ENCODE peak calls at places on chromosomes 3 and 15, in six cellular contexts. B is neuronal stem cell, J is mesenchymal stem cell, D is IMR-90, V is H1, W is trophoblast cell. A is an unnamed sample.

GRCh38 chr15:28005004-28005527 is 94.0 kb downstream of the OCA2 start:
- DNase-seq in V (no peak), W (no peak), J (no peak), B (no peak), D (no peak), A (no peak)

GRCh38 chr3:189278211-189278610 is 106.4 kb downstream of the TPRG1 start:
- DNase-seq in D (no peak), B (no peak), W (no peak), J (no peak), V (no peak), A (no peak)

GRCh38 chr3:129343643-129344360 is 65.1 kb downstream of the HMCES start:
- DNase-seq in V (peak), W (peak), J (peak), B (peak), D (no peak), A (peak)

GRCh38 chr3:168467085-168467714 is 371.5 kb upstream of the GOLIM4 start:
- DNase-seq in B (peak), W (peak), J (peak), D (peak), V (no peak), A (peak)

GRCh38 chr3:21330293-21330692 is 420.7 kb downstream of the ZNF385D start:
- DNase-seq in V (no peak), B (no peak), J (no peak), D (no peak), W (peak), A (no peak)

GRCh38 chr15:63492541-63493077 is 11.8 kb upstream of the USP3 start:
- DNase-seq in D (peak), W (no peak), V (no peak), B (no peak), J (peak), A (no peak)

GRCh38 chr15:78069630-78070029 is 7.9 kb downstream of the TBC1D2B start:
- DNase-seq in V (no peak), J (peak), B (no peak), W (peak), D (no peak), A (no peak)

GRCh38 chr15:78364233-78364632 is 24.1 kb downstream of the CRABP1 start:
- DNase-seq in J (no peak), B (no peak), D (no peak), W (no peak), V (no peak), A (no peak)

GRCh38 chr15:67107014-67107812 is 41.8 kb downstream of the SMAD3 start:
- DNase-seq in V (no peak), J (peak), W (peak), D (peak), B (no peak), A (no peak)

GRCh38 chr3:151460774-151461450 is at the start of gene IGSF10:
- DNase-seq in B (peak), D (no peak), V (peak), J (no peak), W (no peak), A (no peak)

GRCh38 chr3:145678401-145678800 is 482.6 kb downstream of the PLOD2 start:
- DNase-seq in D (no peak), B (no peak), W (no peak), J (peak), V (no peak), A (peak)

GRCh38 chr3:32140943-32141342 is 34.5 kb downstream of the GPD1L start:
- DNase-seq in J (no peak), B (no peak), W (no peak), V (no peak), D (peak), A (no peak)

GRCh38 chr15:39461536-39462140 is 119.2 kb upstream of the THBS1 start:
- DNase-seq in D (no peak), W (no peak), B (no peak), V (no peak), J (peak), A (no peak)

GRCh38 chr3:51622402-51622801 is 48.6 kb upstream of the TEX264 start:
- DNase-seq in D (peak), B (no peak), V (no peak), J (peak), W (no peak), A (no peak)

GRCh38 chr3:27354161-27354560 is 15.0 kb downstream of the NEK10 start:
- DNase-seq in V (no peak), W (no peak), J (peak), D (no peak), B (no peak), A (no peak)

GRCh38 chr3:140128217-140129137 is 193.5 kb downstream of the CLSTN2 start:
- DNase-seq in W (peak), V (peak), D (peak), B (peak), J (no peak), A (peak)

GRCh38 chr3:187802928-187803259 is 57.6 kb upstream of the BCL6 start:
- DNase-seq in J (no peak), V (no peak), W (no peak), D (no peak), B (no peak), A (no peak)

GRCh38 chr15:63048986-63049665 is 6.6 kb downstream of the TPM1 start:
- DNase-seq in V (peak), D (peak), B (no peak), W (no peak), J (peak), A (peak)

GRCh38 chr3:143443851-143444331 is 324.3 kb downstream of the CHST2 start:
- DNase-seq in V (no peak), B (no peak), D (peak), J (peak), W (peak), A (peak)

GRCh38 chr3:120174811-120175210 is 80.6 kb upstream of the GSK3B start:
- DNase-seq in B (no peak), W (no peak), V (no peak), D (no peak), J (no peak), A (no peak)

GRCh38 chr3:120180731-120181412 is 86.6 kb upstream of the GSK3B start:
- DNase-seq in W (peak), D (no peak), B (no peak), V (no peak), J (no peak), A (no peak)

GRCh38 chr3:120177907-120178306 is 83.7 kb upstream of the GSK3B start:
- DNase-seq in D (no peak), W (no peak), J (peak), B (no peak), V (no peak), A (peak)

GRCh38 chr3:120173056-120173675 is 78.9 kb upstream of the GSK3B start:
- DNase-seq in W (no peak), B (no peak), J (no peak), V (no peak), D (peak), A (no peak)

DNA sequence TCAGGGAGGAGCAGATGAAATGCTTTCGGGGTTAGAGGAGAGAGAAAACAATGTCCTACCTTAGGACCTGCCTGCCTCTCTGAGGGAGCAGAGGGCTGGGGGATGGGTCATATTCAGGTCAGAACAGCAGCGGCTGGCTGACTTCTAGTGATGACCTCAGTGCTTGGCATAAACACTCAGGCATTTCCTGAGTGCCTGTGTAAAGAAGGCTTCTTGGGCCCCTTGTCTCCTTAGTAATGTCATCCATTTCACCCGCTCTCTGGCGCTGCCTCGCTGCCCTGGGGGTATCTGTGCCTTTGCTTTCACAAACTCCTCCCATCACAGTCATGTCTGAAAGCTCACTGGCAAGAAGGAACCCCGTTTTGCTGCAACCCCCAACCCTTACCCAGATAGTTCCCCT is 82.9 kb upstream of the GSK3B start:
- DNase-seq in V (no peak), D (peak), W (peak), B (no peak), J (peak), A (peak)
- H3K27ac ChIP-seq in V (no peak), D (peak), W (peak), B (no peak), J (peak), A (peak)

GRCh38 chr3:149000207-149000745 is 8.9 kb downstream of the GYG1 start:
- DNase-seq in V (no peak), J (no peak), D (peak), W (peak), B (no peak), A (no peak)

GRCh38 chr3:148999806-149000205 is 8.5 kb downstream of the GYG1 start:
- DNase-seq in B (no peak), V (no peak), J (no peak), W (peak), D (peak), A (no peak)

GRCh38 chr3:148998715-148999413 is 7.5 kb downstream of the GYG1 start:
- DNase-seq in W (peak), B (no peak), V (no peak), J (no peak), D (peak), A (no peak)

GRCh38 chr3:149003653-149004305 is 12.4 kb downstream of the GYG1 start:
- DNase-seq in J (no peak), D (no peak), B (no peak), V (no peak), W (peak), A (peak)

GRCh38 chr3:149001727-149002126 is 10.4 kb downstream of the GYG1 start:
- DNase-seq in B (no peak), V (no peak), D (no peak), W (no peak), J (no peak), A (no peak)
- H3K4me3 ChIP-seq in B (no peak), V (no peak), D (no peak), W (no peak), J (no peak), A (no peak)

GRCh38 chr3:111848246-111848645 is 10.8 kb upstream of the PHLDB2 start:
- DNase-seq in V (no peak), W (no peak), D (no peak), B (no peak), J (no peak), A (no peak)
- H3K23ac ChIP-seq in V (no peak), W (no peak), D (no peak), B (no peak), J (no peak), A (no peak)

GRCh38 chr3:69669070-69669469 is 70.2 kb upstream of the MITF start:
- DNase-seq in D (no peak), J (no peak), V (no peak), B (no peak), W (peak), A (no peak)
- H3K27ac ChIP-seq in D (no peak), J (no peak), V (no peak), B (no peak), W (no peak), A (no peak)

DNA sequence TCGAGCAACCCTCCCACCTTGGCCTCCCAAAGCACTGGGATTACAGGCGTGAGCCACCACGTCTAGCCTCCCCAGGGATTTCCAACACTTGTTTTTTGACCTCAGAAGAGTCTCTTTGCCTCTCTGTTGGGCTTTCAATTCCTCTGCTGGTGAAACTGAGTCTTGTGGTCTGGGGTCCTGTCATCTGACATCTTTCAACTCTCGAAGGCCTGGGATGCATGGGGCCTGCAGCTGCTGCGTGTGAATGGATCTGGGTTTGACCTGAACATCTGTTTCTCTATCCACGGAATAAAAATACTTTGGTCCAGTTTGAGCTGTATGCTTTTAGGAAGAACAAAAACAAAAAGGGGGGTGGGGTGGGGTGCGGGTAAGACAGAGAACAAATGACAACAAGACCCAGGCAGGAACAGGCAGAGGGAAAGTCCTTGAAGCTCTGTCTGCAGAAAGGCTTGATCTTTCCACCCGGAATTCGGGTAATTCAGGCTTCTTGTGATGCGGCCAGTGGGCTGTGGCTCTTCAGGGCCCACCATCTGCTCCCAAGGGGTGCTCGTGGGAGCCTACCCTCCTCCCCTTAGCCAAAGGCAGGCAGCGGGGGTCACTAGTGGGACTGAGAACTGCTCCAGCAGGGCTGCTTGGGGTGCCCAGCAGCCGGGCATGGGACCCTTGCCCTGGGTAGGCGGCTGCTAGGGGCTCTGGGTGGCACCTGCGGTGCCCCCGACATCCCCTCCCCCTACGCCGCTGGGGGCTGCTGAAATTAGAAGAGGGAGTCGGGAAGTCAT is 71.5 kb downstream of the SLC12A8 start:
- DNase-seq in J (no peak), W (no peak), V (no peak), B (no peak), D (no peak), A (no peak)
- H3K4me3 ChIP-seq in J (no peak), W (no peak), V (peak), B (no peak), D (no peak), A (no peak)

DNA sequence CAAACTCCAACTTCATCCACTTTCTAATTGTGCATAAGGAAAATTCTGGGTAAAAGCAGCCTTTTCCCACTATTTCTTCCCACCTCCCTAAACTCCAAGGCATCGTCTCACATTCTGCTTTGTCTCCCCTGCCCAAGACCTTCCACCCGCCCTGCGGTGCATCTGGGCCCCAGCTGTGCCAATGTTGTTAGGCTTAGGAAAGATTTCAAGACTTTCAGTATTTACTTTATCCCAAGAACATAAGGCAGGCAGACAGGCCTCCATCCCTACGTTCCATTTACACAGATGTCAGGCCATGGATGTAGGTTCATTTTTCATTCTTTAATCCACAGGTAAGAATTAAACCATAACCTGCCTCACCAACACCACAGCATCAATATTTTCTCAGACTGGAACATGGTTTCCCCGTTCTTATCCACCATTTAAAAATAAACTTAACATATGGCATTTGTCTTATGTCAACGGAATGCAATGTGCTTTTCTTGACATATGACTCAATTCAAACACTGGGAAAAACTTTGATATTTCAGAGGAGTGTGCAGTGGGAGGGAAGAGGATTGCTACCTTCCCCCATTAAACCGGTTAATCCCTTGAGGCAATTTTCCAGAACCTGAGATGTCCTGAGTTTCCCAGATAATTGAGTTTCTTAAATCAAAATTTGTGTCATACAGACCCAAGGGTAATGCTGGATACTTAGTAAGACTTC is 238.0 kb upstream of the LRIG1 start:
- DNase-seq in D (peak), W (no peak), V (no peak), J (peak), B (no peak), A (no peak)
- H3K23ac ChIP-seq in D (peak), W (no peak), V (no peak), J (no peak), B (no peak), A (no peak)

GRCh38 chr3:186361246-186361611 is 805 bp downstream of the DGKG start:
- DNase-seq in D (no peak), W (no peak), V (no peak), J (no peak), B (peak), A (peak)

GRCh38 chr3:186360779-186361178 is 1.3 kb downstream of the DGKG start:
- DNase-seq in D (no peak), W (no peak), B (peak), V (peak), J (no peak), A (peak)

GRCh38 chr3:186362409-186362757 is 349 bp upstream of the DGKG start:
- DNase-seq in J (no peak), V (no peak), B (no peak), D (no peak), W (no peak), A (no peak)

GRCh38 chr3:186361612-186362408 is at the start of gene DGKG:
- DNase-seq in D (no peak), V (peak), W (peak), J (no peak), B (peak), A (no peak)

GRCh38 chr3:186362988-186363387 is 954 bp upstream of the DGKG start:
- DNase-seq in W (peak), D (no peak), V (no peak), B (no peak), J (no peak), A (no peak)
- H3K27ac ChIP-seq in W (no peak), D (no peak), V (no peak), B (no peak), J (no peak), A (no peak)

GRCh38 chr3:132034097-132034485 is 723 bp downstream of the CPNE4 start:
- DNase-seq in D (no peak), V (peak), W (no peak), B (no peak), J (no peak), A (no peak)

GRCh38 chr3:132032959-132033358 is 1.9 kb downstream of the CPNE4 start:
- DNase-seq in B (no peak), V (no peak), D (no peak), J (no peak), W (no peak), A (no peak)

GRCh38 chr3:132033471-132033870 is 1.3 kb downstream of the CPNE4 start:
- DNase-seq in V (peak), W (no peak), D (no peak), J (no peak), B (no peak), A (peak)

GRCh38 chr3:132038198-132038825 is 3.5 kb upstream of the CPNE4 start:
- DNase-seq in W (peak), B (no peak), J (peak), D (peak), V (no peak), A (peak)

GRCh38 chr3:132034486-132035464 is at the start of gene CPNE4:
- DNase-seq in V (peak), W (peak), J (peak), B (peak), D (peak), A (peak)
- H3K4me3 ChIP-seq in V (peak), W (no peak), J (no peak), B (peak), D (no peak), A (peak)

DNA sequence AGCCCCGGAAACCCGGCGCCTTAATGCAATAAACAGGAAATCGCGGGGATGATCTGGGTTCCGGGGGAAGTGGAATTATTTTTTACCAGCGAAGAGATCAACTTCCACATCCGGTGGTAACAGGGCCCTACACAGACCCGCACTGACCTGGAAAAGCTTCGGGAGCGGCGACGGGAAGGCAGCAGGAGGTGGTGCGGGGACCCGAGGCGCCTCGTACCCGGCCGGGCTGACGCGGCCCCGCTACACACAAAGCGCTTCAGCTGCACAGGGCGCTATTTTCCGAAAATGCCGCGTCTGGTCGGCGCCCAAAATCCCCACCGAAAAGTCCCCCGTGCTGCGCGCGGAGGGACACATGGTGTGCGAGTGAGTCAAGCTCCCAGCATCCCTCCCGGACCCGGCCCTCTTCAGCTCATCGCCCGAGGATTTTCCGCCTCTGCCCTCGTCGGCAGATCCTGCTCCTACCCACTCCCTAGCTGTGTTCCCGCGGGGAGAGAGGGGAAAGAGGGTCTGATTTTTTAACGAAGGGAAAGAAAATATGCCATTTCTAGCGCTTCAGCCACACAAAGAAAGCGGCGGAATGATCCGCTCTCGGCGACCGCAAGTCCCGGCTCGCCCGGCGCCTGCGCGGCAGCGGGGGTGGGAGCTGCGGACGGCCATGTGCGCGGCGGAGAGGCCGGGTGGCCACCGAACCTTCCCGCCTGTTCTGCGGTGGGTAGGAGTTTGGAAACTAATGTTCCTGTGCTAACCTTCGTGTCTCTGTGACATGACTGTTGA is at the start of gene GABPB1:
- DNase-seq in J (peak), D (peak), V (peak), W (peak), B (peak), A (peak)
- H3K23ac ChIP-seq in J (peak), D (peak), V (no peak), W (peak), B (peak), A (peak)

A was measured in mesendoderm.